ENCODE peak calls at places on chromosomes 1 and 21, in seven cellular contexts. One of them, this sample, is unnamed.

GRCh38 chr1:6599141-6599975 is 3.3 kb downstream of the KLHL21 start:
- DNase-seq in body of pancreas: peak; percentile 33
- DNase-seq in IMR-90: no peak
- DNase-seq in Panc1: no peak
- DNase-seq in mammary epithelial cell: peak; percentile 92
- DNase-seq in PC-3: peak; percentile 70
- DNase-seq in CD8-positive, alpha-beta T cell: no peak
- DNase-seq in this sample: no peak

GRCh38 chr1:244102051-244102450 is 51.0 kb downstream of the ZBTB18 start:
- DNase-seq in body of pancreas: no peak
- DNase-seq in IMR-90: no peak
- DNase-seq in Panc1: no peak
- DNase-seq in mammary epithelial cell: no peak
- DNase-seq in PC-3: no peak
- DNase-seq in CD8-positive, alpha-beta T cell: no peak
- DNase-seq in this sample: no peak

GRCh38 chr21:31181089-31181757 is 142.9 kb upstream of the KRTAP19-8 start:
- DNase-seq in body of pancreas: no peak
- DNase-seq in IMR-90: no peak
- DNase-seq in Panc1: no peak
- DNase-seq in mammary epithelial cell: no peak
- DNase-seq in PC-3: no peak
- DNase-seq in CD8-positive, alpha-beta T cell: no peak
- DNase-seq in this sample: no peak

GRCh38 chr1:244322791-244323521 is 128.8 kb downstream of the ADSS2 start:
- DNase-seq in body of pancreas: peak; percentile 62
- DNase-seq in IMR-90: peak; percentile 98
- DNase-seq in Panc1: peak; percentile 92
- DNase-seq in mammary epithelial cell: peak; percentile 92
- DNase-seq in PC-3: peak; percentile 99
- DNase-seq in CD8-positive, alpha-beta T cell: no peak
- DNase-seq in this sample: peak; percentile 94

GRCh38 chr1:175005085-175005783 is 5.5 kb downstream of the CACYBP start:
- DNase-seq in body of pancreas: no peak
- DNase-seq in IMR-90: peak; percentile 39
- DNase-seq in Panc1: no peak
- DNase-seq in mammary epithelial cell: peak; percentile 50
- DNase-seq in PC-3: no peak
- DNase-seq in CD8-positive, alpha-beta T cell: no peak
- DNase-seq in this sample: no peak

GRCh38 chr1:220221670-220222069 is 50.6 kb downstream of the RAB3GAP2 start:
- DNase-seq in body of pancreas: no peak
- DNase-seq in IMR-90: no peak
- DNase-seq in Panc1: no peak
- DNase-seq in mammary epithelial cell: no peak
- DNase-seq in PC-3: no peak
- DNase-seq in CD8-positive, alpha-beta T cell: no peak
- DNase-seq in this sample: no peak

GRCh38 chr1:53049574-53049967 is 12.4 kb upstream of the PODN start:
- DNase-seq in body of pancreas: no peak
- DNase-seq in IMR-90: peak; percentile 62
- DNase-seq in Panc1: no peak
- DNase-seq in mammary epithelial cell: no peak
- DNase-seq in PC-3: peak; percentile 32
- DNase-seq in CD8-positive, alpha-beta T cell: no peak
- DNase-seq in this sample: no peak

GRCh38 chr1:41535236-41535720 is 50.8 kb upstream of the EDN2 start:
- DNase-seq in body of pancreas: peak; percentile 4
- DNase-seq in IMR-90: no peak
- DNase-seq in Panc1: no peak
- DNase-seq in mammary epithelial cell: no peak
- DNase-seq in PC-3: no peak
- DNase-seq in CD8-positive, alpha-beta T cell: no peak
- DNase-seq in this sample: no peak

GRCh38 chr1:169078163-169078883 is 28.2 kb upstream of the ATP1B1 start:
- DNase-seq in body of pancreas: peak; percentile 17
- DNase-seq in IMR-90: no peak
- DNase-seq in Panc1: no peak
- DNase-seq in mammary epithelial cell: no peak
- DNase-seq in PC-3: no peak
- DNase-seq in CD8-positive, alpha-beta T cell: no peak
- DNase-seq in this sample: no peak

GRCh38 chr1:21022279-21023040 is 154.2 kb downstream of the EIF4G3 start:
- DNase-seq in body of pancreas: peak; percentile 78
- DNase-seq in IMR-90: peak; percentile 99
- DNase-seq in Panc1: peak; percentile 98
- DNase-seq in mammary epithelial cell: peak; percentile 97
- DNase-seq in PC-3: peak; percentile 97
- DNase-seq in CD8-positive, alpha-beta T cell: no peak
- DNase-seq in this sample: peak; percentile 96

GRCh38 chr1:234544094-234544579 is 65.2 kb upstream of the TARBP1 start:
- DNase-seq in body of pancreas: peak; percentile 71
- DNase-seq in IMR-90: peak; percentile 98
- DNase-seq in Panc1: peak; percentile 92
- DNase-seq in mammary epithelial cell: peak; percentile 77
- DNase-seq in PC-3: peak; percentile 78
- DNase-seq in CD8-positive, alpha-beta T cell: no peak
- DNase-seq in this sample: peak; percentile 82

GRCh38 chr1:193552274-193552673 is 365.9 kb upstream of the B3GALT2 start:
- DNase-seq in body of pancreas: no peak
- DNase-seq in IMR-90: no peak
- DNase-seq in Panc1: no peak
- DNase-seq in mammary epithelial cell: no peak
- DNase-seq in PC-3: no peak
- DNase-seq in CD8-positive, alpha-beta T cell: no peak
- DNase-seq in this sample: no peak

GRCh38 chr1:203250936-203251335 is 21.5 kb upstream of the CHIT1 start:
- DNase-seq in body of pancreas: no peak
- DNase-seq in IMR-90: no peak
- DNase-seq in Panc1: no peak
- DNase-seq in mammary epithelial cell: peak; percentile 71
- DNase-seq in PC-3: peak; percentile 29
- DNase-seq in CD8-positive, alpha-beta T cell: no peak
- DNase-seq in this sample: no peak

DNA sequence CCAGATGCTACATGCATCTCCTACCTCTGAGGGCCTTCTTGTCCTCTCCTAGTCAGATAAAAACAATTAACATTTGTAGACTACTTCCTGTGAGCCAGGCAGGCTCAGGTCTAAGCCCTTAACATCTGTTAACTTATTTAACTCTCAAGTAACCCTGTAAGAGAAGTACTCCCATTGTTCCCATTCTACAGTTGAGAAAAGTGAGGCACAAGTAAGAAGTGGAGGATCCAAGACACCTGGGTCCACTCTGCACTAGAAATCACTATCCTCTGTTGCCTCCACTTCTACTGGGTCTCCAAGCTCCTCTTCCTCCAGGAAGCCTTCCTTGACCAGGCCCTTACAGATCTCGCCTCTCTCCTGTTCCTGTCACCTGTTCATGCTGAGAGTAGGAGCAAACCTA is 9.7 kb downstream of the C1orf216 start:
- DNase-seq in body of pancreas: no peak
- DNase-seq in IMR-90: no peak
- DNase-seq in Panc1: no peak
- DNase-seq in mammary epithelial cell: no peak
- DNase-seq in PC-3: no peak
- DNase-seq in CD8-positive, alpha-beta T cell: no peak
- DNase-seq in this sample: no peak
- H3K4me3 ChIP-seq in body of pancreas: no peak overlapping the region
- H3K4me3 ChIP-seq in IMR-90: no peak overlapping the region
- H3K4me3 ChIP-seq in Panc1: no peak overlapping the region
- H3K4me3 ChIP-seq in mammary epithelial cell: no peak overlapping the region
- H3K4me3 ChIP-seq in PC-3: no peak overlapping the region
- H3K4me3 ChIP-seq in CD8-positive, alpha-beta T cell: no peak overlapping the region
- H3K4me3 ChIP-seq in this sample: no peak overlapping the region

GRCh38 chr21:39675595-39675994 is 62.9 kb downstream of the B3GALT5 start:
- DNase-seq in body of pancreas: no peak
- DNase-seq in IMR-90: no peak
- DNase-seq in Panc1: no peak
- DNase-seq in mammary epithelial cell: no peak
- DNase-seq in PC-3: no peak
- DNase-seq in CD8-positive, alpha-beta T cell: no peak
- DNase-seq in this sample: no peak
- TF ChIP-seq CTCF in body of pancreas: no peak
- TF ChIP-seq CTCF in IMR-90: no peak
- TF ChIP-seq CTCF in Panc1: no peak
- TF ChIP-seq CTCF in mammary epithelial cell: no peak
- TF ChIP-seq CTCF in PC-3: no peak
- TF ChIP-seq CTCF in CD8-positive, alpha-beta T cell: no peak
- TF ChIP-seq CTCF in this sample: no peak

GRCh38 chr1:47593001-47593568 is 155.2 kb downstream of the FOXD2 start:
- DNase-seq in body of pancreas: no peak
- DNase-seq in IMR-90: no peak
- DNase-seq in Panc1: no peak
- DNase-seq in mammary epithelial cell: no peak
- DNase-seq in PC-3: no peak
- DNase-seq in CD8-positive, alpha-beta T cell: no peak
- DNase-seq in this sample: no peak
- H3K27me3 ChIP-seq in body of pancreas: no peaks in the 10 kb centered on the region
- H3K27me3 ChIP-seq in IMR-90: peaks cover 11% of the 10 kb centered on the region
- H3K27me3 ChIP-seq in Panc1: peaks cover 3% of the 10 kb centered on the region
- H3K27me3 ChIP-seq in mammary epithelial cell: no peaks in the 10 kb centered on the region
- H3K27me3 ChIP-seq in PC-3: peaks cover 45% of the 10 kb centered on the region
- H3K27me3 ChIP-seq in CD8-positive, alpha-beta T cell: no peaks in the 10 kb centered on the region
- H3K27me3 ChIP-seq in this sample: peaks cover 8% of the 10 kb centered on the region

GRCh38 chr1:172671591-172671990 is 12.7 kb downstream of the FASLG start:
- DNase-seq in body of pancreas: no peak
- DNase-seq in IMR-90: peak; percentile 55
- DNase-seq in Panc1: no peak
- DNase-seq in mammary epithelial cell: peak; percentile 27
- DNase-seq in PC-3: peak; percentile 79
- DNase-seq in CD8-positive, alpha-beta T cell: no peak
- DNase-seq in this sample: peak; percentile 58

GRCh38 chr1:172668097-172668496 is 9.2 kb downstream of the FASLG start:
- DNase-seq in body of pancreas: no peak
- DNase-seq in IMR-90: no peak
- DNase-seq in Panc1: no peak
- DNase-seq in mammary epithelial cell: no peak
- DNase-seq in PC-3: no peak
- DNase-seq in CD8-positive, alpha-beta T cell: no peak
- DNase-seq in this sample: no peak

GRCh38 chr1:172670791-172671190 is 11.9 kb downstream of the FASLG start:
- DNase-seq in body of pancreas: no peak
- DNase-seq in IMR-90: no peak
- DNase-seq in Panc1: no peak
- DNase-seq in mammary epithelial cell: no peak
- DNase-seq in PC-3: no peak
- DNase-seq in CD8-positive, alpha-beta T cell: no peak
- DNase-seq in this sample: no peak

GRCh38 chr1:172669011-172669410 is 10.1 kb downstream of the FASLG start:
- DNase-seq in body of pancreas: no peak
- DNase-seq in IMR-90: no peak
- DNase-seq in Panc1: no peak
- DNase-seq in mammary epithelial cell: no peak
- DNase-seq in PC-3: peak; percentile 25
- DNase-seq in CD8-positive, alpha-beta T cell: no peak
- DNase-seq in this sample: no peak

DNA sequence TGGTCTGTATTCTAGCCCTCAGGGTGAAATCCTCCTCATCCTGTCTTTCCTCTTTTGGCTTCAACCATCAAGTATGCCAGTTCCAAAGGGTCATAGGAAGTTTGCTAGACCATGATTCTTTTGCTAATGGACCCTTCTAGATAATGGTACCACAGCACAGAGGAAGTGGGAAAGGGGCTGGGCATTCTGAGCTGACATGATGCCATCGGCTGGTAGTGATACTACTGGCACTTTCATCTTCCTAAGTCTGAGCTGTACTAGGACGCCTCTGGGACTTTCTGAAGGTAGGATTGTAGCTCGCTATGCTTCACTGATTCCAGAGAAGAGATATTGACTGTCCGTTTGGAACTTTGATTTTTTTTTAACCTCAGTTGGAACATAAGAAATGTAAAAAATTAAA is 11.4 kb downstream of the FASLG start:
- DNase-seq in body of pancreas: no peak
- DNase-seq in IMR-90: no peak
- DNase-seq in Panc1: no peak
- DNase-seq in mammary epithelial cell: no peak
- DNase-seq in PC-3: no peak
- DNase-seq in CD8-positive, alpha-beta T cell: no peak
- DNase-seq in this sample: no peak
- H3K4me3 ChIP-seq in body of pancreas: no peak overlapping the region
- H3K4me3 ChIP-seq in IMR-90: no peak overlapping the region
- H3K4me3 ChIP-seq in Panc1: no peak overlapping the region
- H3K4me3 ChIP-seq in mammary epithelial cell: no peak overlapping the region
- H3K4me3 ChIP-seq in PC-3: no peak overlapping the region
- H3K4me3 ChIP-seq in CD8-positive, alpha-beta T cell: no peak overlapping the region
- H3K4me3 ChIP-seq in this sample: no peak overlapping the region